ENCODE peak calls at places on chromosomes 2 and 18, in six cellular contexts. K is lower leg skin, D is endothelial cell of umbilical vein, B is uterus, U is adrenal gland, M is IMR-90. T is an unnamed sample.

GRCh38 chr2:222297600-222297935 is 1.2 kb downstream of the PAX3 start:
- DNase-seq in B (no peak), U (no peak), M (no peak), D (no peak), K (no peak), T (no peak)

GRCh38 chr18:2893676-2894075 is 46.9 kb downstream of the EMILIN2 start:
- DNase-seq in M (no peak), B (no peak), K (peak), D (no peak), U (no peak), T (no peak)

GRCh38 chr2:142112648-142113278 is 18.1 kb downstream of the LRP1B start:
- DNase-seq in U (peak), B (no peak), K (no peak), M (peak), D (peak), T (peak)

GRCh38 chr18:63016270-63016669 is 300.9 kb downstream of the PHLPP1 start:
- DNase-seq in M (peak), B (peak), U (peak), K (no peak), D (peak), T (peak)

GRCh38 chr2:175234153-175234552 is 52.6 kb upstream of the ATP5MC3 start:
- DNase-seq in K (no peak), U (no peak), B (no peak), D (no peak), M (no peak), T (peak)

GRCh38 chr2:235170536-235171510 is 219.0 kb downstream of the SH3BP4 start:
- DNase-seq in B (no peak), U (peak), M (peak), K (no peak), D (no peak), T (peak)

GRCh38 chr18:75551071-75551470 is 123.6 kb upstream of the SMIM21 start:
- DNase-seq in D (no peak), M (no peak), K (no peak), U (no peak), B (no peak), T (peak)

GRCh38 chr2:8225257-8225656 is 456.6 kb upstream of the ID2 start:
- DNase-seq in B (no peak), M (no peak), U (no peak), K (no peak), D (no peak), T (no peak)

GRCh38 chr2:46837112-46837454 is 78.5 kb downstream of the MCFD2 start:
- DNase-seq in K (peak), M (no peak), B (no peak), D (no peak), U (no peak), T (no peak)

GRCh38 chr18:57797209-57797651 is 5.9 kb downstream of the ATP8B1 start:
- DNase-seq in M (no peak), K (peak), D (no peak), U (no peak), B (no peak), T (no peak)

GRCh38 chr2:96538487-96539214 is 2.1 kb downstream of the ARID5A start:
- DNase-seq in M (no peak), K (peak), D (peak), B (peak), U (peak), T (peak)

GRCh38 chr2:28408764-28409599 is 16.3 kb downstream of the FOSL2 start:
- DNase-seq in B (no peak), K (no peak), U (peak), D (peak), M (peak), T (peak)

GRCh38 chr2:69046221-69046662 is 33.3 kb downstream of the ANTXR1 start:
- DNase-seq in B (no peak), U (peak), D (peak), K (no peak), M (peak), T (no peak)

GRCh38 chr2:172643142-172643541 is 87.3 kb downstream of the PDK1 start:
- DNase-seq in M (peak), U (no peak), B (no peak), D (no peak), K (no peak), T (no peak)

GRCh38 chr2:159996792-159997546 is 65.4 kb downstream of the PLA2R1 start:
- DNase-seq in B (no peak), K (no peak), D (peak), U (no peak), M (no peak), T (no peak)

GRCh38 chr18:376307-376706 is 108.5 kb upstream of the THOC1 start:
- DNase-seq in D (peak), U (peak), B (no peak), M (peak), K (no peak), T (no peak)

GRCh38 chr2:237083026-237083425 is 2.7 kb upstream of the COPS8 start:
- DNase-seq in U (no peak), K (no peak), M (no peak), B (no peak), D (no peak), T (no peak)

GRCh38 chr2:217942731-217943335 is 60.0 kb downstream of the TNS1 start:
- DNase-seq in B (no peak), D (no peak), M (no peak), U (peak), K (no peak), T (no peak)

GRCh38 chr2:164657129-164657528 is 35.8 kb upstream of the GRB14 start:
- DNase-seq in B (no peak), D (no peak), M (peak), K (no peak), U (no peak), T (no peak)

GRCh38 chr2:85584354-85584856 is at the start of gene VAMP5:
- DNase-seq in B (peak), M (no peak), D (peak), U (peak), K (no peak), T (no peak)

GRCh38 chr2:25966531-25967265 is 15.6 kb downstream of the KIF3C start:
- DNase-seq in B (no peak), M (no peak), D (no peak), K (no peak), U (peak), T (no peak)
- TF ChIP-seq CTCF in B (no peak), M (no peak), D (no peak), K (no peak), U (peak), T (no peak)

GRCh38 chr2:169041594-169041993 is 10.5 kb upstream of the ABCB11 start:
- DNase-seq in D (peak), K (no peak), U (no peak), B (no peak), M (no peak), T (no peak)
- TF ChIP-seq POLR2A in D (no peak), K (no peak), U (no peak), B (no peak), M (no peak), T (no peak)

GRCh38 chr2:233098615-233099014 is 38.5 kb downstream of the INPP5D start:
- DNase-seq in K (no peak), U (peak), M (peak), D (no peak), B (no peak), T (no peak)
- TF ChIP-seq CTCF in K (no peak), U (peak), M (peak), D (peak), B (no peak), T (peak)

GRCh38 chr2:98727758-98728718 is 2.9 kb downstream of the MGAT4A start:
- DNase-seq in K (no peak), D (peak), M (no peak), B (no peak), U (no peak), T (no peak)
- TF ChIP-seq POLR2A in K (no peak), D (peak), M (no peak), B (no peak), U (no peak), T (no peak)

DNA sequence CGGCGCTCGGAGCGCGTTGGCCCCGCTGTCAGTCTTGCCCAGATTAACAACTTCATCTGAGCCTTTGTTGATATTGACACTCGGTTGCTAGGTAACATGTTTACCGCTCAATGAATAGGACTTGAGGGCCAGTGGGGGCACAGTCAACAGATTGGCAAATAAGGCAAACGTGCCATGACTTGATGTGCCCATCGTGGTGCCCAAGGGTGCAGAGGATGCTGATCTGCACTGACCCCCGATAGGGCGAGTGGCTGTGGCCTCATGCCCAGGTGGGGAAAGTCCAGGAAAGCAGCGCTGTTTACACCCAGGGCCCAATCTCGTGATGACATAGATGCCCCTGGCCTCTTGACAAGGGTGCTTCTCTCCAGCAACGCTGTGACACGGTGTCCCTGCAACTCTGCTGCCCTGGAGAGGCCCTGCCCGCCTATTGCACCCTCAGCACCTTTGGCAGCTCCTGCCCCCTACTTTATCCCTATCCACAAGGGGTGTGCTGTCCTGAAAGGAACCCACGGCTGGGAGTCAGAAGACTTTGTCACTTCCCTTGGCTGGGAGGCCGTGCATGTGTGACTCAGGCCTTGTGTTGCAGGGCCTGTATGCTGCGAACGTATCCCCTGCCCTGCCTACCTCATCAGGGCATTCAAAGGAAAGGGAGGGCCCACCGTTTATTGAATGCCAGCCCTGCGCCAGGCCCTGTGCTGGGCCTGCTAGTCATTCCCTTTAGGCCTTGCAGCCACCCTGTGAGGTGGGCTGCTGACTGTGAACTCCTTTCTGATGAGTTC is 158.0 kb downstream of the INHBB start:
- DNase-seq in D (peak), B (no peak), M (peak), K (no peak), U (no peak), T (no peak)
- TF ChIP-seq CTCF in D (no peak), B (no peak), M (no peak), K (no peak), U (no peak), T (no peak)